ENCODE peak calls at places on chromosomes 5 and 9, in four cellular contexts. D is spleen, J is ascending aorta, I is tibial artery. U is an unnamed sample.

GRCh38 chr9:124214596-124215550 is 42.9 kb upstream of the NEK6 start:
- DNase-seq in J (no peak), I (no peak), D (peak; percentile 76), U (no peak)

GRCh38 chr9:93207326-93207814 is 23.4 kb downstream of the WNK2 start:
- DNase-seq in I (peak; percentile 54), D (peak; percentile 71), J (no peak), U (peak; percentile 68)

GRCh38 chr9:113669523-113670115 is 206.1 kb downstream of the RGS3 start:
- DNase-seq in J (no peak), I (no peak), D (no peak), U (no peak)

GRCh38 chr5:20617876-20618275 is 629.9 kb upstream of the CDH18 start:
- DNase-seq in I (no peak), D (no peak), J (no peak), U (no peak)

GRCh38 chr5:178078197-178078995 is 34.9 kb upstream of the N4BP3 start:
- DNase-seq in I (no peak), J (no peak), D (no peak), U (no peak)

GRCh38 chr9:101530076-101530711 is 3.5 kb upstream of the RNF20 start:
- DNase-seq in I (peak; percentile 61), J (no peak), D (no peak), U (peak; percentile 58)

GRCh38 chr5:60447488-60447920 is 252.5 kb downstream of the DEPDC1B start:
- DNase-seq in D (no peak), J (no peak), I (no peak), U (no peak)

GRCh38 chr5:74541381-74541781 is 99.1 kb downstream of the ENC1 start:
- DNase-seq in D (no peak), J (no peak), I (no peak), U (no peak)

GRCh38 chr5:126736141-126736540 is 40.8 kb upstream of the LMNB1 start:
- DNase-seq in I (no peak), D (no peak), J (no peak), U (no peak)

GRCh38 chr5:135574493-135574892 is 4.3 kb downstream of the CXCL14 start:
- DNase-seq in I (no peak), J (no peak), D (no peak), U (no peak)

GRCh38 chr9:129885018-129885669 is 49.9 kb downstream of the USP20 start:
- DNase-seq in D (peak; percentile 92), I (peak; percentile 45), J (no peak), U (no peak)

GRCh38 chr9:36074870-36075532 is 38.3 kb downstream of the RECK start:
- DNase-seq in D (no peak), J (peak; percentile 26), I (peak; percentile 89), U (peak; percentile 86)

GRCh38 chr5:75414241-75414640 is 77.2 kb downstream of the HMGCR start:
- DNase-seq in J (no peak), I (no peak), D (no peak), U (no peak)

GRCh38 chr9:26264709-26265601 is 586.7 kb upstream of the TUSC1 start:
- DNase-seq in D (no peak), J (no peak), I (no peak), U (no peak)

GRCh38 chr9:105141448-105142101 is 102.9 kb upstream of the SLC44A1 start:
- DNase-seq in D (no peak), J (no peak), I (no peak), U (no peak)

GRCh38 chr5:151042453-151043093 is 22.2 kb downstream of the GPX3 start:
- DNase-seq in J (no peak), I (no peak), D (peak; percentile 54), U (no peak)

GRCh38 chr9:18362901-18363685 is 110.9 kb upstream of the ADAMTSL1 start:
- DNase-seq in I (no peak), J (no peak), D (no peak), U (peak; percentile 43)
- H3K27ac ChIP-seq in I (no peak overlapping the region), J (no peak overlapping the region), D (no peak overlapping the region), U (peak overlapping the region; percentile 60)

DNA sequence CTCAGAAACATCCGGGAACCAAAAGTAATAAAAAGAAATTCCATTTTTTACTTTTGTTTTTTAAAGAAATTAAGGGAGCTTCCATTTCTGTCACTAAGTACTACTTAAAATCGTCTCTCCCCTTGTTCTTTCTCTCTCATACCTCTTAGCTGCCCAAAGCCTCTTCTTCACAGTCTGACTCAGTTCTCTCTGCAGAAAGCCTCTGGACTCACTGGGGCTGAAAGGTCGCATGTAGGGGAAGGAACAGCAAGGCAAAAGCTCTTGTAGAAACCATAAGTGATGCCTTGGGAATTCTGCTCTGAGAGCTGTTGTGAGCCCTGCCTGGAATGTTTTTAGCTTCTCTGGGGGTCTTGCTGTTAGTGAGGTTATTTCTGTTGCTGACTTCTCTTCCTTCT is 100.8 kb upstream of the RANBP3L start:
- DNase-seq in J (no peak), D (no peak), I (no peak), U (no peak)
- H3K27ac ChIP-seq in J (no peak overlapping the region), D (no peak overlapping the region), I (no peak overlapping the region), U (no peak overlapping the region)

DNA sequence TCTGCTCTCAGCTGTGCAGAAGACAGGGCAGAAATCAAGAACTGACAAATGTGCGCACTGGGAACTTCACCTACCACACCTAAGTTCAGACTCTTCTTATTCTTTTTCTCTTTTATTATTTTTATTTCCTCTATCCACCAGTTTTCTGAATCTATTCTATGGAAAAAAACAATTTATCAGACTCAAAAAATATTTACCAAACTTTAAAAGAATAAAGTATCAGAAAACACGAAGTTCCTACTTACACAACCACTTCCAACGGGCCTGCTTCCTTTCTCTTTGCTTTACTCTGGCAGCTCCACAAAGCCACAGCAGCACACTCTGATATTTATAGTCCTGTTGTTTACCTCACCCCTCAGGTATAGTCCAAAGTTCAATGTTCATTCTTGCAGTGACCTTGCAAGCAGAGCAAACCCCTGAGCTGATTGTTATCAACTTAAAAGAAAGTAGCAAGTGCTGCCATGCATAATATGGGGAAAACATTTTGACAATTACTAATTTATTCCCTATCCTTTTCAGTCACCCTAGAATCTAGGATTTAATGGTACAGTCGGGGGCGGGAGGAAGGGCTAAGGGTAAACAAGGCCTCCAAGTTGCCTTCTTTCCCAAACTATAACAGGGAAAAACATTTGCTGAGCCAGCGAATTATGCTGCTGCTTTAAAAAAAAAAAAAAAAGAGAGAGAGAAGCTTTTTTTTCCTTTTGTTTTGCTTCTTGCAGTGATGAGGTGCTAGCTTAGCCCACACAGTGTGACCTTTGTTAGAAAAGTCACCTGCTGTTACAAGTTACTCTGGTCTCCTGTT is at the start of gene SELENOP:
- DNase-seq in I (peak; percentile 67), D (no peak), J (no peak), U (no peak)
- H3K27ac ChIP-seq in I (peak within 1 kb of the TSS; percentile 41), D (peak within 1 kb of the TSS; percentile 85), J (peak within 1 kb of the TSS; percentile 72), U (peak within 1 kb of the TSS; percentile 86)

GRCh38 chr5:166240705-166241104 is 2050.7 kb upstream of the WWC1 start:
- DNase-seq in D (no peak), J (no peak), I (no peak), U (no peak)

GRCh38 chr5:166236327-166236726 is 2055.1 kb upstream of the WWC1 start:
- DNase-seq in D (no peak), J (no peak), I (no peak), U (no peak)
- H3K27ac ChIP-seq in D (no peak overlapping the region), J (no peak overlapping the region), I (no peak overlapping the region), U (no peak overlapping the region)

GRCh38 chr9:343773-344172 is 129.1 kb downstream of the DOCK8 start:
- DNase-seq in D (no peak), I (no peak), J (no peak), U (no peak)
- H3K27ac ChIP-seq in D (no peak overlapping the region), I (no peak overlapping the region), J (no peak overlapping the region), U (no peak overlapping the region)